ENCODE peak calls at places on chromosomes 6 and 20, in seven cellular contexts. One of them, this sample, is unnamed.

GRCh38 chr6:30194797-30195690 is 18.2 kb downstream of the TRIM26 start:
- DNase-seq in Calu3: no peak
- DNase-seq in PC-3: no peak
- DNase-seq in heart left ventricle: no peak
- DNase-seq in heart right ventricle: no peak
- DNase-seq in fibroblast of lung: no peak
- DNase-seq in OCI-LY7: no peak
- DNase-seq in this sample: no peak

GRCh38 chr20:44176833-44177533 is 10.0 kb downstream of the JPH2 start:
- DNase-seq in Calu3: peak
- DNase-seq in PC-3: peak
- DNase-seq in heart left ventricle: no peak
- DNase-seq in heart right ventricle: no peak
- DNase-seq in fibroblast of lung: no peak
- DNase-seq in OCI-LY7: no peak
- DNase-seq in this sample: no peak

GRCh38 chr6:42010185-42010872 is 40.0 kb upstream of the TAF8 start:
- DNase-seq in Calu3: no peak
- DNase-seq in PC-3: no peak
- DNase-seq in heart left ventricle: no peak
- DNase-seq in heart right ventricle: no peak
- DNase-seq in fibroblast of lung: no peak
- DNase-seq in OCI-LY7: peak
- DNase-seq in this sample: no peak

GRCh38 chr20:3916347-3916746 is 27.2 kb downstream of the PANK2 start:
- DNase-seq in Calu3: no peak
- DNase-seq in PC-3: no peak
- DNase-seq in heart left ventricle: no peak
- DNase-seq in heart right ventricle: no peak
- DNase-seq in fibroblast of lung: no peak
- DNase-seq in OCI-LY7: no peak
- DNase-seq in this sample: no peak

GRCh38 chr20:2109425-2110210 is 8.0 kb downstream of the STK35 start:
- DNase-seq in Calu3: no peak
- DNase-seq in PC-3: no peak
- DNase-seq in heart left ventricle: peak
- DNase-seq in heart right ventricle: peak
- DNase-seq in fibroblast of lung: peak
- DNase-seq in OCI-LY7: no peak
- DNase-seq in this sample: no peak

GRCh38 chr6:125136378-125136777 is 17.2 kb upstream of the TPD52L1 start:
- DNase-seq in Calu3: no peak
- DNase-seq in PC-3: no peak
- DNase-seq in heart left ventricle: no peak
- DNase-seq in heart right ventricle: no peak
- DNase-seq in fibroblast of lung: no peak
- DNase-seq in OCI-LY7: no peak
- DNase-seq in this sample: no peak

GRCh38 chr6:45920819-45921511 is 94.7 kb downstream of the CLIC5 start:
- DNase-seq in Calu3: no peak
- DNase-seq in PC-3: peak
- DNase-seq in heart left ventricle: no peak
- DNase-seq in heart right ventricle: no peak
- DNase-seq in fibroblast of lung: no peak
- DNase-seq in OCI-LY7: no peak
- DNase-seq in this sample: no peak

GRCh38 chr20:31864521-31865400 is 5.6 kb downstream of the DUSP15 start:
- DNase-seq in Calu3: no peak
- DNase-seq in PC-3: no peak
- DNase-seq in heart left ventricle: no peak
- DNase-seq in heart right ventricle: no peak
- DNase-seq in fibroblast of lung: no peak
- DNase-seq in OCI-LY7: no peak
- DNase-seq in this sample: no peak

GRCh38 chr20:58086763-58087566 is 141.5 kb downstream of the ANKRD60 start:
- DNase-seq in Calu3: peak
- DNase-seq in PC-3: peak
- DNase-seq in heart left ventricle: peak
- DNase-seq in heart right ventricle: no peak
- DNase-seq in fibroblast of lung: peak
- DNase-seq in OCI-LY7: peak
- DNase-seq in this sample: peak

DNA sequence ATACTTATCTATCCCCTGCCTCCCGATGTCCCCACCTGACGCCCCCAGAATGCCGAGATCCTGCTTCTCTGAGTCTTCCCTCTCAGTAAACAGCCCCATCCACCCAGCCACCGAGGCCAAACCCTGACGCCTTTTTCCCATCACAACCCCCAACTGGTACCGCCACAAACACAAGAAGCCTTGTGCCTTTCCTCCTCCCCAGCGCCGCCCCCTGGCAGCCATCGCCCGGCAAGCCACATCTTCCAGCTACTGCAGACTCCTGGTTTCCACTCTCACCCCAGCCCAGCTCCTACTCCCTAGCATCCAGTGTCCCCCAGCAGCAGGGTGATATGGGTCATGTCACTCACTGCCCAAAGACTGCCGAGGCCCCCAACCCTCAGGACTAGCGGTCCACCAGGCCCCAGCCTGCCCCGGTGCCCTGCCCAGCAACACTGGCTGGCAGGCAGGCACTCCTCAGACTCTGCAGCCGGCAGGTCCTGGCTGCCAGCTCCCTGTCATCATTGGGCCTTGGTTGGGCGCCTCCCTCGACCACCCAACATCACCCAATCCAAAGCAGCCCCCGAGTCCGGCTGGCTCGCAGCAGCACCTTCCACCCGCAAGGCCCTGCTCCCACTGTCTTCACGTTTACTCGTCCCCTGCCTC is 11.2 kb downstream of the TCFL5 start:
- DNase-seq in Calu3: no peak
- DNase-seq in PC-3: no peak
- DNase-seq in heart left ventricle: no peak
- DNase-seq in heart right ventricle: no peak
- DNase-seq in fibroblast of lung: no peak
- DNase-seq in OCI-LY7: no peak
- DNase-seq in this sample: no peak
- TF ChIP-seq CTCF in Calu3: no peak
- TF ChIP-seq CTCF in PC-3: no peak
- TF ChIP-seq CTCF in heart left ventricle: no peak
- TF ChIP-seq CTCF in heart right ventricle: no peak
- TF ChIP-seq CTCF in fibroblast of lung: no peak
- TF ChIP-seq CTCF in OCI-LY7: no peak
- TF ChIP-seq CTCF in this sample: no peak

GRCh38 chr6:37741757-37742400 is 44.2 kb upstream of the MDGA1 start:
- DNase-seq in Calu3: peak
- DNase-seq in PC-3: no peak
- DNase-seq in heart left ventricle: no peak
- DNase-seq in heart right ventricle: no peak
- DNase-seq in fibroblast of lung: no peak
- DNase-seq in OCI-LY7: no peak
- DNase-seq in this sample: no peak
- TF ChIP-seq CTCF in Calu3: no peak
- TF ChIP-seq CTCF in PC-3: peak
- TF ChIP-seq CTCF in heart left ventricle: no peak
- TF ChIP-seq CTCF in heart right ventricle: peak
- TF ChIP-seq CTCF in fibroblast of lung: peak
- TF ChIP-seq CTCF in OCI-LY7: peak
- TF ChIP-seq CTCF in this sample: peak

DNA sequence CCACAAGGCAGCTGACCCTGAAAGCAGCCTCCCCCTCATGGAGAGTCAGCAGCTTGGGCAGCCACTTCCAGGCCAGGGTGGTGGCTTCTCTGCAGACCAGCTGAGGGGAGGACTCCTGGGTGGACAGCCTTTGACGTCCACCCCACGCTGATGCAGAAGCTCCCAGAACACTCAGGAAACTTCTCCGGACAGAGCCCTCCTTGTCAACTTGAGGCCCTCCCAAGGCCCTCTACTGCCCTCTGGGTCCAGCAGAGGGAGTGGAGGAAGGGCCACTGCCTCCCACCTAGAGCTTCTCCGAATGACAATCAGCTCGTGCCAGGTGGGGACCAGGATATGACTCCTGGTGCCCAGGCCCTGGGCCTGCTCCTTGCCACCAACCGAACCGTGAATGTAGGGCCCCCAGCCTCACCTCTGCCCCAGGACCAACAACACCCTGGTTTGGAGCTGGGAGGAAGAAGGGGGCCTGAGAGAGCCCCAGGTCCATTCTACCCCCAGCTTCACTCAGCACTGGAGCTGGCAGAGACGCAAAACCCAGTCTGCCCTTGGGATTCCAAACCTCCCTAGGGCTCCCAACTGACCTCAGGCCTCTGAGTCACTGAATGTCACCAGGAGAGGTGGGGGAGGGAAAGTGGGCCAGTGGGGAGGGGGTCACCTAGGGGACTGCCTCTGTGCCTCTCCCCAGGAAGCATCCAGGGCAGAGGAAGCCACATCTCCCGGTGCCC is 10.9 kb upstream of the SLC22A7 start:
- DNase-seq in Calu3: no peak
- DNase-seq in PC-3: no peak
- DNase-seq in heart left ventricle: no peak
- DNase-seq in heart right ventricle: no peak
- DNase-seq in fibroblast of lung: no peak
- DNase-seq in OCI-LY7: no peak
- DNase-seq in this sample: no peak
- TF ChIP-seq CTCF in Calu3: no peak
- TF ChIP-seq CTCF in PC-3: peak
- TF ChIP-seq CTCF in heart left ventricle: no peak
- TF ChIP-seq CTCF in heart right ventricle: peak
- TF ChIP-seq CTCF in fibroblast of lung: no peak
- TF ChIP-seq CTCF in OCI-LY7: no peak
- TF ChIP-seq CTCF in this sample: peak

DNA sequence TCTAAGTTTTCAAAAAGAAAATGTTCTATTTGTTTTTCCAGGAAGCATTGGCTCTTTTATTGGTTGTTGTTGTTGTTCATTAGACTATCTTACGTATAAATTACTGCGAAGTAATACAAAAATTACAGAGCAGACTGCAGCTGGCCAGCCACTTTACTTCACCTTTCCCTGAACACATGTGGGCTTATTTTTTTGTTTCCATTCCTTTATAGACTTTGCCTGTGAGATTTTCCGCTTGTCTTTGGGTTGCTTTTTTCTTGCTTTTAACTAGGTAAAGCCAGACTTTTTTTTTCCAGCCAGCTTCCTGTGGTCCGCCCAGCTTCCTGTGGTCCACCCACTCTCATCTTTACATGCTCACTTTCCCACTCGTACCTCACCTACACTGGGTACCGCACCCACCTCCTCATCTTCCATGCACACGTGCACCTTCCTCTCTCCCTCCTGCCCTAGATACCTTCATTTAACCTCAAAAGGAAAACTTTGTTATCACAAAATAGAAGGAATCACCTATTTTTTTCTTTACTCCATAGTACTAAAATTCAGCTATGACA is 79.0 kb downstream of the IPCEF1 start:
- DNase-seq in Calu3: no peak
- DNase-seq in PC-3: no peak
- DNase-seq in heart left ventricle: no peak
- DNase-seq in heart right ventricle: no peak
- DNase-seq in fibroblast of lung: no peak
- DNase-seq in OCI-LY7: no peak
- DNase-seq in this sample: no peak
- TF ChIP-seq CTCF in Calu3: no peak
- TF ChIP-seq CTCF in PC-3: no peak
- TF ChIP-seq CTCF in heart left ventricle: no peak
- TF ChIP-seq CTCF in heart right ventricle: no peak
- TF ChIP-seq CTCF in fibroblast of lung: no peak
- TF ChIP-seq CTCF in OCI-LY7: peak
- TF ChIP-seq CTCF in this sample: no peak

DNA sequence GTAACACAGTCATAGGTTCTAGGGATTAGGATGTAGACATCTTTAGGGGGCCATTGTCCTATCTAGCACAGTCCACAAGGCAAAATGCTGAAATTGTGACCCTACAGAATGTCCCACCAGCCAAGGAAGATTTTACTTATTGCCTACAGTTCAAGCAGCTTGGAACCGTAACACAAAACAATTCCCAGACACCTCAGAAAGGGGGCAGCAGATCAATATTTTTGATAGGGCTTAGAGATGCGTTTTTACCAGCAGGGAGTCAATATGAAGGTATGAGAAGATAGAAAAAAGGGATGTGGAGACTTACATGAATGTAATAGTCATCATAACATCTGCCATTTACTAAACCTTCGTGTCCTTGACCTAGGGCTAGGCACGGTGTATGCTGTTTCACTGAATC is 81.0 kb downstream of the TMEM170B start:
- DNase-seq in Calu3: no peak
- DNase-seq in PC-3: peak
- DNase-seq in heart left ventricle: no peak
- DNase-seq in heart right ventricle: no peak
- DNase-seq in fibroblast of lung: no peak
- DNase-seq in OCI-LY7: peak
- DNase-seq in this sample: no peak
- TF ChIP-seq CTCF in Calu3: no peak
- TF ChIP-seq CTCF in PC-3: peak
- TF ChIP-seq CTCF in heart left ventricle: peak
- TF ChIP-seq CTCF in heart right ventricle: peak
- TF ChIP-seq CTCF in fibroblast of lung: peak
- TF ChIP-seq CTCF in OCI-LY7: peak
- TF ChIP-seq CTCF in this sample: peak

This sample was measured in AG09309.